ENCODE peak calls at places on chromosomes 7 and 10, in seven cellular contexts. S, V, E, M, F, X and A are unnamed samples. For H3K4me1, the result is how much of the 10 kb centered on the place peaks cover.

GRCh38 chr10:126500866-126501265 is 112.6 kb upstream of the ADAM12 start:
- DNase-seq in S (no peak), V (no peak), E (no peak), M (no peak), F (no peak), X (no peak), A (no peak)

GRCh38 chr10:107004362-107004761 is 160.1 kb downstream of the SORCS1 start:
- DNase-seq in S (no peak), V (no peak), E (no peak), M (no peak), F (no peak), X (no peak), A (no peak)

GRCh38 chr10:34576789-34577188 is 238.3 kb downstream of the PARD3 start:
- DNase-seq in S (no peak), V (no peak), E (peak), M (no peak), F (no peak), X (no peak), A (no peak)

GRCh38 chr10:129513312-129513711 is 46.3 kb downstream of the MGMT start:
- DNase-seq in S (no peak), V (no peak), E (no peak), M (no peak), F (no peak), X (no peak), A (no peak)

GRCh38 chr7:64307254-64308018 is 6.3 kb upstream of the ZNF736 start:
- DNase-seq in S (no peak), V (no peak), E (peak), M (peak), F (peak), X (no peak), A (peak)

GRCh38 chr10:100567249-100567648 is 31.5 kb downstream of the HIF1AN start:
- DNase-seq in S (no peak), V (no peak), E (no peak), M (no peak), F (no peak), X (no peak), A (no peak)

GRCh38 chr7:36119005-36119711 is 33.9 kb upstream of the EEPD1 start:
- DNase-seq in S (no peak), V (peak), E (no peak), M (no peak), F (no peak), X (no peak), A (peak)

GRCh38 chr7:12481722-12482121 is 78.1 kb upstream of the VWDE start:
- DNase-seq in S (no peak), V (no peak), E (no peak), M (no peak), F (no peak), X (no peak), A (no peak)

DNA sequence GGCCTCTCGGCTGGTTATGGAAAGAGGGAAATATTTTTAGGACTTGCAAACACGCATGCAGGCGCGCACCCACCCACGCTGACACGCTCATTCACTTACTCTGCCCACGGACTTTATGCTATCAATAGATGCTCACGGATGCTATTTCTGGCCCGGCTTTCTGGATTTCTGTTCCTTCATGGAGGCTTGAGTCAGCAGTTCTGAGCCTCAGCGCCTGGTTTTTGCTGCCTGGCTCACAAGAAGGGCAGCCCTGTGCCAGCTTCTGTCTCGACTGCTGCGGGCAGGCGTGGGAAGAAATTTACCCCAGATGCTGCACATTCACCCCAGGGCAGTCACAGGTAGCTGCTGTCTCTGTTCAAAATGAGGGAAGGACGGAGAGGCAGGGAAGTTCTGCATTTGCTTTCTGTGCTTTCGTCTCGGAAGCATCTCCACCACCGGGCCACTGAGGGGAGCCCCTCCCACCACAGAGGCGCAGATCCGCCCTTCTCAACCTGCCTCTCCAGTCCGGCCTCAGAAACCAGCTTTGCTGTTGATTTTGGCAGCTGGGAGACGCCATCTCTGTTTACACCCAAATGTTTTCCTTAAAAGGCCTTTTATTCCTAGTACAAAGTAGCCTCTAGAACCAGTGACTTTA is 116.2 kb upstream of the BTBD16 start:
- DNase-seq in S (no peak), V (no peak), E (no peak), M (no peak), F (no peak), X (no peak), A (no peak)
- TF ChIP-seq SIN3A in S (no peak), V (no peak), E (no peak), M (no peak), F (no peak), X (no peak), A (no peak)

GRCh38 chr7:2257046-2257551 is 15.1 kb downstream of the NUDT1 start:
- DNase-seq in S (no peak), V (no peak), E (peak), M (no peak), F (no peak), X (no peak), A (no peak)
- TF ChIP-seq POLR2AphosphoS5 in S (no peak), V (no peak), E (no peak), M (no peak), F (no peak), X (no peak), A (no peak)

GRCh38 chr7:105304040-105304895 is 84.5 kb downstream of the SRPK2 start:
- DNase-seq in S (peak), V (peak), E (no peak), M (no peak), F (peak), X (no peak), A (peak)
- H3K4me1 ChIP-seq in S (under half), V (under half), E (under half), M (under half), F (under half), X (under half), A (under half)

DNA sequence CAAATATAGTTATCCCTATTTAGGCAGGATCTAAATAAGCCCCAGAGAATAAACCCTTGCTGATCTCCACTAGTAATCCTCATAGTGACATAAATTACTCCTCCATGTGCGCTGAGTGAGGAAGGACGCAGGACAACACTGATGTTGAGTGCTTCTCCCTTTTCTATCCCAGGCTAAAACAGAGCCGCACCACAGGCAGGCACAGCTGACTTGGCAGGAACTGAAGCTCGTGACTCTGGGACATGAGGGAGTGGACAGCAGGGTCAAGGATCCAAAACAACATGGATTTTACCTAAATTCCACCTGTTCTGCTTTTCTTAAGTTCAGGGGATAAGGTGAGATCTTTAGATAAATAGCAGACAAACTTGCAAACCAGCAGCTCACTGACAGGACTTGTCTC is 46.0 kb downstream of the VOPP1 start:
- DNase-seq in S (no peak), V (no peak), E (no peak), M (no peak), F (no peak), X (no peak), A (no peak)
- TF ChIP-seq SIN3A in S (no peak), V (no peak), E (no peak), M (no peak), F (no peak), X (no peak), A (no peak)

GRCh38 chr10:77074104-77074638 is 563.4 kb downstream of the KCNMA1 start:
- DNase-seq in S (no peak), V (no peak), E (no peak), M (no peak), F (no peak), X (no peak), A (no peak)
- TF ChIP-seq POLR2AphosphoS5 in S (no peak), V (no peak), E (no peak), M (no peak), F (no peak), X (no peak), A (no peak)

DNA sequence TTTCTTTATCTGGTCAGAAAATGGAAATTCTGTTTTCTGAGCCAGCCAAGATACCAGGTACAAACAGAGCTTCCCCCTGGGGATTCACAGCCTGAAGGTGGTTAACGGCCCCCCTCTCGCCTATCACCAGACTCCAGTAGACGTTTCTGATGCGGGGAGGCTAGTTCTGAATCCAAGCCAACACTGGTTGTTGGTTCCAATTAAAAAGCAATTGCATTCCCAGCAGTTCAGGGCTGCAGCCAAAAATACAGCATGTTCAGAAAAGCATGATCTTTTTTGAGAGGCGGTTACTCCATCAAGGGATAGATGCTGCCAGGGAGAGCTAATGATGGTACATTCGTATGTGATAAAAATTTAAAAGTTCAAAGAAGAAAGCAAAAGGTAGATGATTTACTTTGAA is 480.9 kb downstream of the GALNT17 start:
- DNase-seq in S (no peak), V (no peak), E (no peak), M (no peak), F (no peak), X (no peak), A (no peak)
- H3K4me1 ChIP-seq in S (under half), V (under half), E (under half), M (under half), F (under half), X (under half), A (under half)

GRCh38 chr7:143444785-143445184 is 1.5 kb downstream of the TAS2R60 start:
- DNase-seq in S (no peak), V (no peak), E (no peak), M (no peak), F (no peak), X (no peak), A (no peak)
- TF ChIP-seq SIN3A in S (no peak), V (no peak), E (no peak), M (no peak), F (no peak), X (no peak), A (no peak)

GRCh38 chr10:51547941-51548340 is 151.5 kb downstream of the CSTF2T start:
- DNase-seq in S (no peak), V (no peak), E (no peak), M (no peak), F (no peak), X (no peak), A (no peak)
- TF ChIP-seq POLR2AphosphoS5 in S (no peak), V (no peak), E (no peak), M (no peak), F (no peak), X (no peak), A (no peak)

GRCh38 chr10:125148576-125148975 is 11.8 kb downstream of the CTBP2 start:
- DNase-seq in S (no peak), V (no peak), E (no peak), M (no peak), F (no peak), X (no peak), A (no peak)
- H3K4me1 ChIP-seq in S (half or more), V (under half), E (under half), M (under half), F (under half), X (half or more), A (half or more)

GRCh38 chr7:27808626-27809025 is 68.7 kb downstream of the TAX1BP1 start:
- DNase-seq in S (no peak), V (no peak), E (no peak), M (no peak), F (no peak), X (no peak), A (peak)
- TF ChIP-seq SIN3A in S (no peak), V (no peak), E (no peak), M (no peak), F (no peak), X (no peak), A (no peak)